ENCODE peak calls at places on chromosome 22, in four cellular contexts. One of them, this sample, is unnamed.

GRCh38 chr22:27212617-27213177 is 555.3 kb downstream of the MIAT start:
- DNase-seq in kidney glomerular epithelial cell: no peak
- DNase-seq in globus pallidus: no peak
- DNase-seq in NCI-H146: no peak
- DNase-seq in this sample: peak; percentile 100

GRCh38 chr22:19756288-19757128 is 4.1 kb upstream of the TBX1 start:
- DNase-seq in kidney glomerular epithelial cell: no peak
- DNase-seq in NCI-H146: peak; percentile 28
- DNase-seq in globus pallidus: no peak
- DNase-seq in this sample: no peak

GRCh38 chr22:32333141-32333768 is 24.4 kb upstream of the RFPL3 start:
- DNase-seq in globus pallidus: no peak
- DNase-seq in NCI-H146: no peak
- DNase-seq in kidney glomerular epithelial cell: no peak
- DNase-seq in this sample: no peak

GRCh38 chr22:25757686-25758085 is 15.7 kb downstream of the MYO18B start:
- DNase-seq in kidney glomerular epithelial cell: no peak
- DNase-seq in globus pallidus: no peak
- DNase-seq in NCI-H146: no peak
- DNase-seq in this sample: no peak

GRCh38 chr22:40928657-40929056 is 22.5 kb upstream of the RBX1 start:
- DNase-seq in kidney glomerular epithelial cell: no peak
- DNase-seq in globus pallidus: no peak
- DNase-seq in NCI-H146: no peak
- DNase-seq in this sample: peak; percentile 3

GRCh38 chr22:42920101-42920820 is 63.2 kb upstream of the ARFGAP3 start:
- DNase-seq in globus pallidus: no peak
- DNase-seq in NCI-H146: no peak
- DNase-seq in kidney glomerular epithelial cell: peak; percentile 29
- DNase-seq in this sample: peak; percentile 61

GRCh38 chr22:26399288-26399687 is 29.8 kb upstream of the ASPHD2 start:
- DNase-seq in kidney glomerular epithelial cell: no peak
- DNase-seq in NCI-H146: no peak
- DNase-seq in globus pallidus: no peak
- DNase-seq in this sample: peak; percentile 42

GRCh38 chr22:31141551-31141950 is 1.2 kb upstream of the PLA2G3 start:
- DNase-seq in kidney glomerular epithelial cell: no peak
- DNase-seq in globus pallidus: no peak
- DNase-seq in NCI-H146: no peak
- DNase-seq in this sample: no peak

GRCh38 chr22:39087881-39088687 is 9.0 kb upstream of the APOBEC3H start:
- DNase-seq in NCI-H146: peak; percentile 1
- DNase-seq in kidney glomerular epithelial cell: no peak
- DNase-seq in globus pallidus: no peak
- DNase-seq in this sample: no peak

GRCh38 chr22:22935056-22935545 is 47.5 kb downstream of the IGLL5 start:
- DNase-seq in kidney glomerular epithelial cell: no peak
- DNase-seq in globus pallidus: no peak
- DNase-seq in NCI-H146: no peak
- DNase-seq in this sample: no peak

GRCh38 chr22:27133951-27134664 is 476.7 kb downstream of the MIAT start:
- DNase-seq in globus pallidus: no peak
- DNase-seq in kidney glomerular epithelial cell: peak; percentile 86
- DNase-seq in NCI-H146: no peak
- DNase-seq in this sample: peak; percentile 91

GRCh38 chr22:50569041-50569459 is 6.3 kb upstream of the SYCE3 start:
- DNase-seq in kidney glomerular epithelial cell: no peak
- DNase-seq in NCI-H146: no peak
- DNase-seq in globus pallidus: no peak
- DNase-seq in this sample: no peak

GRCh38 chr22:36027579-36027959 is 1.1 kb downstream of the RBFOX2 start:
- DNase-seq in NCI-H146: no peak
- DNase-seq in kidney glomerular epithelial cell: no peak
- DNase-seq in globus pallidus: peak; percentile 24
- DNase-seq in this sample: peak; percentile 29

GRCh38 chr22:30182365-30182764 is 64.2 kb downstream of the LIF start:
- DNase-seq in kidney glomerular epithelial cell: peak; percentile 90
- DNase-seq in globus pallidus: no peak
- DNase-seq in NCI-H146: no peak
- DNase-seq in this sample: no peak

This sample was measured in fibroblast of the aortic adventitia.